ENCODE peak calls at places on chromosomes 5 and 9, in nine cellular contexts. K, U, S, F, J, D, H, G and O are unnamed samples.

GRCh38 chr9:91191443-91192378 is 170.0 kb downstream of the AUH start:
- DNase-seq in H (no peak), S (no peak), G (no peak), J (no peak), U (no peak), F (no peak), D (no peak), K (peak), O (no peak)

GRCh38 chr9:138066049-138066448 is 188.5 kb downstream of the CACNA1B start:
- DNase-seq in J (no peak), K (no peak), S (no peak), U (peak), H (peak), D (peak), F (no peak), G (no peak), O (no peak)

GRCh38 chr5:83474986-83475385 is 3.4 kb downstream of the VCAN start:
- DNase-seq in H (peak), D (no peak), J (no peak), G (no peak), S (peak), K (no peak), F (no peak), U (peak), O (no peak)

GRCh38 chr5:137751869-137752491 is 2.2 kb downstream of the HNRNPA0 start:
- DNase-seq in U (no peak), S (peak), H (no peak), K (peak), J (no peak), D (no peak), G (peak), F (peak), O (no peak)

GRCh38 chr5:63211413-63212132 is 633.0 kb downstream of the LRRC70 start:
- DNase-seq in D (no peak), F (no peak), G (no peak), K (no peak), H (no peak), J (no peak), S (no peak), U (no peak), O (no peak)

GRCh38 chr9:131719262-131719908 is 20.5 kb downstream of the RAPGEF1 start:
- DNase-seq in H (no peak), F (no peak), K (no peak), G (no peak), U (no peak), J (no peak), D (no peak), S (no peak), O (no peak)

GRCh38 chr9:15936316-15936869 is 383.6 kb downstream of the CCDC171 start:
- DNase-seq in S (peak), J (no peak), F (no peak), D (no peak), K (no peak), G (no peak), H (no peak), U (no peak), O (no peak)

GRCh38 chr9:123544007-123544827 is 188.2 kb downstream of the CRB2 start:
- DNase-seq in S (peak), F (peak), K (peak), D (no peak), J (no peak), U (no peak), H (no peak), G (peak), O (no peak)

GRCh38 chr9:104093162-104093561 is 947 bp upstream of the SMC2 start:
- DNase-seq in U (no peak), J (no peak), K (peak), S (peak), F (no peak), H (no peak), G (no peak), D (no peak), O (no peak)

GRCh38 chr9:34332370-34332964 is 3.1 kb downstream of the NUDT2 start:
- DNase-seq in D (no peak), F (no peak), S (peak), H (no peak), J (no peak), K (peak), U (no peak), G (peak), O (no peak)

GRCh38 chr5:174500636-174501035 is 223.7 kb upstream of the MSX2 start:
- DNase-seq in J (no peak), F (no peak), S (no peak), U (no peak), H (no peak), G (no peak), K (no peak), D (no peak), O (no peak)

GRCh38 chr9:110133608-110134214 is 74.2 kb downstream of the C9orf152 start:
- DNase-seq in U (no peak), H (no peak), G (peak), S (no peak), D (no peak), K (no peak), J (no peak), F (peak), O (no peak)

GRCh38 chr5:34525761-34526160 is 130.4 kb upstream of the RAI14 start:
- DNase-seq in F (no peak), J (no peak), U (no peak), K (no peak), H (no peak), G (peak), D (no peak), S (no peak), O (no peak)

GRCh38 chr5:64807505-64807904 is 38.8 kb downstream of the CWC27 start:
- DNase-seq in D (no peak), U (no peak), S (no peak), H (no peak), G (no peak), K (no peak), J (no peak), F (no peak), O (no peak)

GRCh38 chr9:127915325-127915752 is 1.5 kb downstream of the ST6GALNAC4 start:
- DNase-seq in F (no peak), S (no peak), H (no peak), D (no peak), J (no peak), G (no peak), U (peak), K (peak), O (no peak)

GRCh38 chr5:140570488-140570887 is 5.9 kb downstream of the SLC35A4 start:
- DNase-seq in F (no peak), U (no peak), D (no peak), S (no peak), K (no peak), G (no peak), J (no peak), H (no peak), O (no peak)

GRCh38 chr9:111831371-111832108 is 36.8 kb upstream of the SHOC1 start:
- DNase-seq in D (no peak), J (no peak), S (no peak), F (no peak), H (no peak), K (no peak), U (no peak), G (no peak), O (no peak)

GRCh38 chr5:82278711-82279370 is 687 bp upstream of the RPS23 start:
- DNase-seq in J (no peak), H (no peak), S (no peak), D (no peak), G (no peak), K (no peak), F (no peak), U (no peak), O (no peak)

GRCh38 chr5:131386779-131387178 is 122.9 kb downstream of the CDC42SE2 start:
- DNase-seq in F (no peak), G (no peak), K (no peak), H (no peak), D (no peak), J (no peak), U (no peak), S (no peak), O (no peak)

GRCh38 chr5:109006129-109006528 is 258.4 kb downstream of the FER start:
- DNase-seq in H (no peak), J (no peak), K (no peak), G (no peak), D (no peak), F (no peak), U (no peak), S (no peak), O (no peak)

GRCh38 chr5:177131352-177131710 is 2.2 kb upstream of the NSD1 start:
- DNase-seq in S (no peak), F (no peak), U (no peak), G (no peak), J (no peak), K (no peak), H (no peak), D (no peak), O (no peak)

GRCh38 chr5:120817044-120817985 is 353.2 kb downstream of the PRR16 start:
- DNase-seq in K (peak), U (no peak), G (peak), J (no peak), S (peak), H (peak), F (no peak), D (no peak), O (no peak)

GRCh38 chr5:139644001-139644456 is 4.1 kb upstream of the CXXC5 start:
- DNase-seq in U (peak), H (no peak), F (no peak), J (no peak), K (no peak), S (no peak), D (no peak), G (no peak), O (no peak)

GRCh38 chr5:10354048-10354872 is 765 bp downstream of the MARCHF6 start:
- DNase-seq in J (no peak), F (no peak), H (peak), S (peak), K (peak), U (no peak), G (peak), D (no peak), O (peak)

GRCh38 chr5:14178671-14179211 is 35.6 kb downstream of the TRIO start:
- DNase-seq in J (no peak), S (peak), F (peak), K (no peak), U (no peak), D (no peak), G (peak), H (peak), O (no peak)

GRCh38 chr5:109936996-109937395 is 247.3 kb downstream of the MAN2A1 start:
- DNase-seq in D (no peak), U (no peak), F (no peak), K (peak), J (no peak), H (no peak), S (no peak), G (no peak), O (no peak)

GRCh38 chr9:31334837-31335528 is 1049.5 kb upstream of the ACO1 start:
- DNase-seq in D (no peak), F (no peak), U (no peak), J (no peak), H (no peak), K (no peak), G (no peak), S (no peak), O (no peak)

GRCh38 chr9:77981332-77981731 is 50.3 kb downstream of the GNAQ start:
- DNase-seq in S (no peak), D (no peak), J (no peak), H (no peak), G (peak), U (no peak), F (peak), K (peak), O (no peak)

GRCh38 chr9:88874391-88874790 is 116.9 kb upstream of the S1PR3 start:
- DNase-seq in S (no peak), H (no peak), G (peak), D (no peak), U (no peak), F (no peak), J (no peak), K (no peak), O (no peak)
- TF ChIP-seq CTCF in S (no peak), H (no peak), G (no peak), D (no peak), U (no peak), F (peak), J (no peak), K (no peak), O (no peak)

DNA sequence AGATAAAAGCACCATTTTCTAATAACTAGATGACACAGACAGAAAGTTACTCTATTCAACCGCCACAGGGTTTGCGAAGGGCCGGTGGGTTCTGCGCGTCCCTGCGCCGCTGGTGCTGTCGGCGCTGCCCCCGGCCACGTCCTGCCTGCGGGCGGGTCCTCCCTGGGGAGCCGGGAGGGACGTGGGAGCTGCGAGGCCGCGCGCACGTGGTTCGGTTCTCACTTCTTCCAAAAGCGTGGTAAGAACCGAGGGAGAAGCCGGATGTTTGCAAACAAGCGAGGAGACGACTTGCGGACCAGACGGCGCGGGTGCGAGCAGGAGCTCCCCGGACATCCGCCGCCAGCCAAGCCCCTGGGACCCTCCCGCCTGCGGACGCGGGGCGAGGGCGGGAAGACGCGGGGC is 12.5 kb downstream of the BTNL9 start:
- DNase-seq in F (no peak), H (peak), G (peak), K (no peak), U (no peak), S (peak), J (no peak), D (no peak), O (no peak)
- TF ChIP-seq CTCF in F (no peak), H (no peak), G (no peak), K (no peak), U (no peak), S (no peak), J (no peak), D (no peak), O (no peak)

GRCh38 chr5:37272564-37272963 is 23.4 kb upstream of the CPLANE1 start:
- DNase-seq in D (no peak), G (peak), U (no peak), J (no peak), F (no peak), K (no peak), S (no peak), H (peak), O (no peak)

GRCh38 chr5:37275521-37275920 is 26.3 kb upstream of the CPLANE1 start:
- DNase-seq in U (no peak), S (no peak), G (peak), H (no peak), K (no peak), D (no peak), F (no peak), J (no peak), O (no peak)
- TF ChIP-seq CTCF in U (no peak), S (no peak), G (no peak), H (no peak), K (no peak), D (no peak), F (no peak), J (no peak), O (no peak)

DNA sequence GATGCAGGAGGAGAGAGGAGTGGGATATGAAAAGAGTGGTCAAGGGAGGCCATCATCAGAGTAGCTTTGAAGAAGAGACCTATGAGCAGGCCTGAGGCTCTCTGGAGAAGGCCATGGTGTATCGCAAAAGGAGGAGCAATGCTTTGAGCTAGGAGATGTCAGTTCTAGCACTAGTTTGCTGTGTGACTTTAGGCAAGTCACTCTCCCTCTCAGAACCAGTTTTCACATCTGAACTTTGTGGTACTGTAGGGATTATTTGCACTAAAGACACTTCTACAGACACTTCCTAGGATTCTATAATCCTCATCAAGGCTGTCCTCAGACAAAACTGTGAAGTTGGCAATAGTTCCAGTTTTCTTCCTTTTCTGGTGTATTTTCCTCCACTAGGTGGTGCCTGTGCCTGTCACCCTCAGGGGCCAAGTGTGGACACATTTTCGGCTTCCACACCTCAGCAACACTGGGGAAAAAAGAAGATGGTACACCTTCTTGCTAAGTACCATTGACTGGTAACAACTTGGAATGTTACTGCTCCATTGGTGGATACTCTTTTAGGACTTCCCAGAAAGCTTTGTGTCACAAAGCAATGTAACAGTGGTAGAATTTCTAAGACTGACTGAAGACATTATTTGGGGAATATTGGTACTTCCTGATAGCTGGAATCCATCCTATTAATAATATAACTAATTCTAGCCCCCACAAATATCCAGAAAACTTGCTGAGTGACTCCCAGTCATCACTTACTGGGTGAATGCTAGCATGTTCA is 9.9 kb downstream of the PAPPA start:
- DNase-seq in J (no peak), G (no peak), U (no peak), F (no peak), D (no peak), H (no peak), S (peak), K (peak), O (no peak)
- TF ChIP-seq CTCF in J (no peak), G (peak), U (no peak), F (peak), D (no peak), H (peak), S (peak), K (peak), O (no peak)

GRCh38 chr9:106560540-106560939 is 302.4 kb upstream of the ZNF462 start:
- DNase-seq in H (no peak), G (no peak), D (no peak), F (no peak), K (no peak), U (no peak), J (no peak), S (no peak), O (no peak)
- TF ChIP-seq CTCF in H (no peak), G (no peak), D (no peak), F (no peak), K (peak), U (no peak), J (no peak), S (no peak), O (no peak)

GRCh38 chr9:27499481-27499880 is 24.6 kb upstream of the IFNK start:
- DNase-seq in F (no peak), K (no peak), H (no peak), J (no peak), D (no peak), U (no peak), S (peak), G (peak), O (no peak)
- TF ChIP-seq CTCF in F (no peak), K (no peak), H (no peak), J (no peak), D (no peak), U (no peak), S (no peak), G (no peak), O (no peak)

GRCh38 chr5:95283761-95284511 is 958 bp downstream of the MCTP1 start:
- DNase-seq in D (no peak), J (no peak), F (no peak), K (peak), U (no peak), G (peak), S (peak), H (peak), O (no peak)
- TF ChIP-seq CTCF in D (no peak), J (no peak), F (peak), K (peak), U (peak), G (peak), S (peak), H (no peak), O (no peak)

GRCh38 chr5:6286404-6286803 is 91.9 kb downstream of the MED10 start:
- DNase-seq in D (no peak), G (no peak), S (no peak), H (no peak), F (no peak), U (no peak), K (no peak), J (no peak), O (no peak)

GRCh38 chr5:6287136-6287535 is 91.2 kb downstream of the MED10 start:
- DNase-seq in D (no peak), U (no peak), K (no peak), J (no peak), F (no peak), H (no peak), S (peak), G (no peak), O (no peak)

GRCh38 chr5:6296524-6296923 is 81.8 kb downstream of the MED10 start:
- DNase-seq in F (no peak), H (no peak), S (no peak), G (no peak), U (no peak), K (no peak), J (no peak), D (no peak), O (no peak)

GRCh38 chr5:6291961-6292360 is 86.4 kb downstream of the MED10 start:
- DNase-seq in U (no peak), D (no peak), H (no peak), J (no peak), G (peak), K (peak), F (no peak), S (peak), O (no peak)
- TF ChIP-seq CTCF in U (no peak), D (no peak), H (no peak), J (no peak), G (no peak), K (peak), F (peak), S (peak), O (no peak)

GRCh38 chr9:135474915-135475314 is 4.7 kb upstream of the PPP1R26 start:
- DNase-seq in K (peak), H (peak), S (peak), F (no peak), J (no peak), D (no peak), G (peak), U (no peak), O (no peak)
- TF ChIP-seq CTCF in K (peak), H (no peak), S (peak), F (peak), J (no peak), D (no peak), G (peak), U (no peak), O (no peak)

DNA sequence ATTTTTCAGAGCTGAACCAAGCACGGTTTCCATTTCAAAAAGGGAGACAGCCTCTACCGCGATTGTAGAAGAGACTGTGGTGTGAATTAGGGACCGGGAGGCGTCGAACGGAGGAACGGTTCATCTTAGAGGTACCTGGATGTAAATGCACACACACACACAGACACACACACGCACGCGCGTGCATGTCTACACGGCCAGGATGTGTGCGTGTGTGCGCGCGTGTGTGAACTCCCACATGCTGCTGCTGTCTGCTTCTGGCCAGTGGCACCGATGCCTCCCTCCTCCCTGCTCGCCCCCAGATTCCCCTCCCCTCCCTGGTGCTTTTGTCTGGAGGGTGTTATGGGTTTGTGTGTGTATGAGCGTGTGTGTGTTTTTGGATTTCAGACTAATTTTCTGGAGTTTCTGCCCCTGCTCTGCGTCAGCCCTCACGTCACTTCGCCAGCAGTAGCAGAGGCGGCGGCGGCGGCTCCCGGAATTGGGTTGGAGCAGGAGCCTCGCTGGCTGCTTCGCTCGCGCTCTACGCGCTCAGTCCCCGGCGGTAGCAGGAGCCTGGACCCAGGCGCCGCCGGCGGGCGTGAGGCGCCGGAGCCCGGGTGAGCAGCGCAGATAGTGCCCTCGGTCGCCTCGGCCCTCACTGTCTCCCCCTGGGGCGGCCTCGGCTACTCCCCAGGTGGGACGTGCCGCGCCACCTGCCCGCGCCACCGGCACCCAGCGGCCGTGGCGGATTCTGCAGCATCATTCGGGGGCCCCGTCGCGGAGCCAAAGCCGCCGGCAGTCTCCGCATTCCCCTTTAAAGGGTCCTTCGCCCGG is at the start of gene NTRK2:
- DNase-seq in J (no peak), U (peak), D (peak), G (peak), F (no peak), H (peak), K (peak), S (peak), O (no peak)
- TF ChIP-seq CTCF in J (no peak), U (peak), D (peak), G (no peak), F (peak), H (no peak), K (peak), S (no peak), O (no peak)